ENCODE peak calls at places on chromosomes 5 and 9, in five cellular contexts. I is ACHN, L is fibroblast of the conjunctiva, Y is HTR-8/SVneo, M is hypothalamus. Q is an unnamed sample.

GRCh38 chr5:74504463-74504862 is 136.1 kb downstream of the ENC1 start:
- DNase-seq in L (no peak), I (no peak), Y (no peak), M (no peak), Q (no peak)

GRCh38 chr5:1110930-1111726 is 735 bp downstream of the SLC12A7 start:
- DNase-seq in I (peak), M (no peak), Y (peak), L (no peak), Q (no peak)

GRCh38 chr5:56876325-56876724 is 33.1 kb upstream of the SETD9 start:
- DNase-seq in M (no peak), I (no peak), Y (no peak), L (no peak), Q (no peak)

GRCh38 chr9:2116073-2116472 is 100.9 kb downstream of the SMARCA2 start:
- DNase-seq in M (no peak), Y (peak), I (peak), L (no peak), Q (no peak)

GRCh38 chr9:114282104-114282485 is 40.8 kb upstream of the ORM1 start:
- DNase-seq in I (no peak), L (no peak), Y (no peak), M (no peak), Q (no peak)

GRCh38 chr5:4722886-4723285 is 417.2 kb upstream of the ADAMTS16 start:
- DNase-seq in L (no peak), I (no peak), Y (no peak), M (no peak), Q (no peak)

GRCh38 chr9:96447406-96447805 is 2.6 kb upstream of the HABP4 start:
- DNase-seq in Y (no peak), M (no peak), L (no peak), I (no peak), Q (no peak)

GRCh38 chr9:89815903-89816573 is 211.2 kb downstream of the GADD45G start:
- DNase-seq in M (peak), L (no peak), I (no peak), Y (no peak), Q (no peak)

GRCh38 chr9:3931996-3932906 is 367.6 kb downstream of the GLIS3 start:
- DNase-seq in I (no peak), L (peak), M (no peak), Y (no peak), Q (no peak)

GRCh38 chr5:38672059-38672791 is 115.8 kb upstream of the LIFR start:
- DNase-seq in I (no peak), Y (peak), L (peak), M (no peak), Q (no peak)

GRCh38 chr5:5494489-5495402 is 72.3 kb downstream of the ICE1 start:
- DNase-seq in I (no peak), L (peak), M (peak), Y (peak), Q (peak)

GRCh38 chr5:100690036-100690560 is 154.9 kb downstream of the FAM174A start:
- DNase-seq in L (no peak), Y (no peak), M (no peak), I (no peak), Q (no peak)

GRCh38 chr9:15469406-15469805 is 41.4 kb downstream of the PSIP1 start:
- DNase-seq in Y (no peak), L (no peak), I (no peak), M (no peak), Q (no peak)

GRCh38 chr5:176713409-176713808 is 66.1 kb downstream of the TSPAN17 start:
- DNase-seq in M (no peak), Y (no peak), L (no peak), I (no peak), Q (no peak)

GRCh38 chr9:31490551-31491106 is 893.8 kb upstream of the ACO1 start:
- DNase-seq in L (no peak), Y (no peak), I (no peak), M (no peak), Q (no peak)

GRCh38 chr5:139873033-139873794 is 77.6 kb downstream of the PSD2 start:
- DNase-seq in I (no peak), Y (no peak), L (no peak), M (no peak), Q (no peak)

GRCh38 chr5:127802477-127802865 is 99.3 kb downstream of the CCDC192 start:
- DNase-seq in L (no peak), M (no peak), I (no peak), Y (no peak), Q (no peak)

GRCh38 chr5:87393331-87393730 is 19.4 kb downstream of the CCNH start:
- DNase-seq in I (peak), M (no peak), Y (peak), L (peak), Q (peak)

GRCh38 chr5:181246276-181247050 is 2.8 kb upstream of the RACK1 start:
- DNase-seq in M (no peak), L (peak), Y (peak), I (peak), Q (no peak)

GRCh38 chr5:129996896-129997295 is 92.6 kb downstream of the CHSY3 start:
- DNase-seq in I (no peak), L (no peak), Y (no peak), M (no peak), Q (no peak)

GRCh38 chr5:101271416-101271815 is 368.3 kb upstream of the ST8SIA4 start:
- DNase-seq in Y (no peak), I (no peak), L (no peak), M (no peak), Q (no peak)

GRCh38 chr5:10541247-10541646 is 22.6 kb upstream of the ANKRD33B start:
- DNase-seq in L (no peak), I (no peak), M (no peak), Y (no peak), Q (no peak)

GRCh38 chr9:89522261-89522978 is 24.5 kb upstream of the SEMA4D start:
- DNase-seq in M (no peak), I (peak), L (no peak), Y (no peak), Q (no peak)

GRCh38 chr9:122941560-122942234 is 877 bp downstream of the RABGAP1 start:
- DNase-seq in Y (peak), L (no peak), M (no peak), I (peak), Q (no peak)

GRCh38 chr9:126298319-126298801 is 28.3 kb upstream of the MVB12B start:
- DNase-seq in I (no peak), Y (no peak), L (no peak), M (peak), Q (no peak)

GRCh38 chr9:107283621-107284616 is 840 bp downstream of the RAD23B start:
- DNase-seq in Y (peak), L (no peak), M (peak), I (peak), Q (no peak)